ENCODE peak calls at places on chromosomes 4 and X, in six cellular contexts. Q is right cardiac atrium, P is IMR-90, L is body of pancreas, N is left colon, K is NCI-H146. S is an unnamed sample.

GRCh38 chrX:1554469-1555210 is 17.7 kb upstream of the P2RY8 start:
- DNase-seq in L (no peak), P (no peak), N (peak), Q (no peak), K (no peak), S (no peak)

GRCh38 chr4:122783301-122784215 is 43.1 kb upstream of the FGF2 start:
- DNase-seq in Q (peak), P (peak), K (no peak), L (peak), N (no peak), S (peak)

GRCh38 chr4:183407128-183407585 is 37.3 kb upstream of the CDKN2AIP start:
- DNase-seq in P (peak), L (peak), N (peak), K (peak), Q (peak), S (peak)

GRCh38 chrX:103831342-103831802 is 685 bp downstream of the RAB9B start:
- DNase-seq in Q (no peak), L (no peak), K (no peak), N (peak), P (no peak), S (no peak)

GRCh38 chr4:1661695-1662094 is 22.4 kb downstream of the FAM53A start:
- DNase-seq in N (no peak), Q (no peak), P (no peak), K (no peak), L (no peak), S (no peak)

GRCh38 chr4:169268951-169269781 is 1.6 kb downstream of the SH3RF1 start:
- DNase-seq in P (peak), N (no peak), L (no peak), Q (no peak), K (no peak), S (no peak)

GRCh38 chr4:144183165-144183564 is 42.6 kb upstream of the GYPA start:
- DNase-seq in P (no peak), K (no peak), L (no peak), N (no peak), Q (no peak), S (no peak)

GRCh38 chrX:50117477-50117876 is 83.3 kb downstream of the AKAP4 start:
- DNase-seq in K (no peak), P (no peak), Q (no peak), N (no peak), L (no peak), S (no peak)

GRCh38 chrX:45771114-45771513 is 570.4 kb upstream of the DIPK2B start:
- DNase-seq in Q (no peak), N (peak), L (no peak), P (peak), K (no peak), S (no peak)

GRCh38 chr4:76665139-76665538 is 230.1 kb downstream of the SHROOM3 start:
- DNase-seq in L (peak), P (peak), K (no peak), N (peak), Q (no peak), S (no peak)

GRCh38 chrX:108126661-108127060 is 35.1 kb downstream of the ATG4A start:
- DNase-seq in N (no peak), Q (no peak), K (no peak), L (no peak), P (peak), S (no peak)

GRCh38 chr4:45438047-45438446 is 685.8 kb downstream of the GABRG1 start:
- DNase-seq in Q (no peak), P (no peak), N (no peak), K (no peak), L (no peak), S (no peak)

GRCh38 chrX:10636337-10636736 is 16.0 kb upstream of the MID1 start:
- DNase-seq in N (peak), K (peak), L (peak), Q (no peak), P (peak), S (peak)

GRCh38 chr4:71322425-71322824 is 16.4 kb upstream of the SLC4A4 start:
- DNase-seq in K (no peak), Q (no peak), P (peak), L (no peak), N (no peak), S (no peak)

GRCh38 chr4:138835833-138836521 is 179.6 kb upstream of the NOCT start:
- DNase-seq in Q (peak), P (peak), L (peak), N (peak), K (peak), S (no peak)

S was measured in testis.